ENCODE peak calls at places on chromosomes 16 and 17, in ten cellular contexts. G is colonic mucosa, F is adrenal gland, Q is transverse colon, B is fibroblast of the aortic adventitia, P is foreskin fibroblast, A is left ventricle myocardium inferior, X is cardiac fibroblast, I is K562, R is prostate gland. E is an unnamed sample.

GRCh38 chr17:7177210-7177953 is 1.8 kb downstream of the ASGR1 start:
- DNase-seq in G (peak), F (peak), Q (peak), B (peak), P (peak), A (peak), X (peak), I (peak), R (peak), E (peak)

GRCh38 chr16:64132686-64133085 is 989.2 kb downstream of the CDH11 start:
- DNase-seq in G (no peak), F (no peak), Q (no peak), B (no peak), P (no peak), A (no peak), X (no peak), I (no peak), R (no peak), E (no peak)

GRCh38 chr16:15907863-15908478 is 19.6 kb upstream of the CEP20 start:
- DNase-seq in G (peak), F (peak), Q (peak), B (no peak), P (no peak), A (no peak), X (peak), I (peak), R (no peak), E (peak)

GRCh38 chr16:85657996-85658395 is 30.8 kb downstream of the GINS2 start:
- DNase-seq in G (no peak), F (no peak), Q (no peak), B (no peak), P (no peak), A (no peak), X (no peak), I (no peak), R (no peak), E (no peak)

GRCh38 chr17:58808609-58809563 is 53.2 kb downstream of the PPM1E start:
- DNase-seq in G (no peak), F (no peak), Q (no peak), B (no peak), P (no peak), A (no peak), X (peak), I (no peak), R (no peak), E (no peak)

GRCh38 chr17:49452173-49452572 is 37.5 kb upstream of the PHB1 start:
- DNase-seq in G (no peak), F (no peak), Q (no peak), B (no peak), P (no peak), A (no peak), X (no peak), I (peak), R (no peak), E (no peak)

GRCh38 chr16:50861926-50862325 is 120.0 kb downstream of the CYLD start:
- DNase-seq in G (no peak), F (no peak), Q (no peak), B (peak), P (peak), A (no peak), X (peak), I (no peak), R (no peak), E (peak)

GRCh38 chr16:59878479-59878878 is 1144.4 kb upstream of the GOT2 start:
- DNase-seq in G (no peak), F (no peak), Q (no peak), B (no peak), P (peak), A (no peak), X (peak), I (no peak), R (no peak), E (peak)

GRCh38 chr16:1026784-1027415 is 45.3 kb downstream of the SOX8 start:
- DNase-seq in G (no peak), F (no peak), Q (no peak), B (no peak), P (no peak), A (no peak), X (no peak), I (no peak), R (no peak), E (no peak)

GRCh38 chr17:51768706-51769105 is 389.8 kb downstream of the CA10 start:
- DNase-seq in G (no peak), F (no peak), Q (no peak), B (no peak), P (no peak), A (no peak), X (no peak), I (no peak), R (no peak), E (no peak)

GRCh38 chr17:66904760-66905637 is 59.5 kb upstream of the CACNG4 start:
- DNase-seq in G (no peak), F (peak), Q (no peak), B (peak), P (peak), A (peak), X (peak), I (no peak), R (peak), E (peak)

GRCh38 chr16:24609740-24610420 is 70.5 kb downstream of the RBBP6 start:
- DNase-seq in G (peak), F (peak), Q (peak), B (peak), P (peak), A (peak), X (peak), I (no peak), R (peak), E (peak)

GRCh38 chr17:11326492-11326891 is 85.5 kb downstream of the SHISA6 start:
- DNase-seq in G (no peak), F (no peak), Q (no peak), B (no peak), P (no peak), A (no peak), X (no peak), I (no peak), R (no peak), E (no peak)

GRCh38 chr16:56667581-56668571 is at the start of gene MT1G:
- DNase-seq in G (peak), F (peak), Q (peak), B (peak), P (peak), A (peak), X (peak), I (no peak), R (peak), E (no peak)

GRCh38 chr17:46857600-46857999 is 6.2 kb downstream of the WNT9B start:
- DNase-seq in G (no peak), F (no peak), Q (no peak), B (no peak), P (no peak), A (no peak), X (no peak), I (no peak), R (no peak), E (no peak)

GRCh38 chr16:3642397-3643094 is 11.9 kb upstream of the DNASE1 start:
- DNase-seq in G (peak), F (peak), Q (peak), B (peak), P (no peak), A (no peak), X (peak), I (peak), R (peak), E (no peak)

GRCh38 chr16:30113711-30114333 is 485 bp upstream of the GDPD3 start:
- DNase-seq in G (peak), F (no peak), Q (no peak), B (no peak), P (no peak), A (no peak), X (peak), I (no peak), R (no peak), E (no peak)

GRCh38 chr17:17994271-17994670 is 21.6 kb downstream of the DRC3 start:
- DNase-seq in G (no peak), F (peak), Q (no peak), B (peak), P (peak), A (peak), X (no peak), I (no peak), R (no peak), E (no peak)

GRCh38 chr17:78558181-78558850 is 18.9 kb downstream of the DNAH17 start:
- DNase-seq in G (no peak), F (no peak), Q (no peak), B (no peak), P (peak), A (no peak), X (peak), I (peak), R (no peak), E (no peak)

GRCh38 chr17:49229805-49230600 is 584 bp downstream of the PHOSPHO1 start:
- DNase-seq in G (no peak), F (no peak), Q (no peak), B (no peak), P (no peak), A (no peak), X (no peak), I (no peak), R (no peak), E (no peak)

GRCh38 chr16:1871974-1872635 is at the start of gene MEIOB:
- DNase-seq in G (peak), F (peak), Q (peak), B (no peak), P (peak), A (no peak), X (peak), I (peak), R (no peak), E (no peak)

GRCh38 chr17:948284-948852 is 31.2 kb downstream of the NXN start:
- DNase-seq in G (no peak), F (no peak), Q (no peak), B (no peak), P (peak), A (no peak), X (no peak), I (no peak), R (peak), E (peak)

GRCh38 chr16:68839831-68840230 is 3.5 kb upstream of the TANGO6 start:
- DNase-seq in G (no peak), F (no peak), Q (no peak), B (peak), P (peak), A (no peak), X (no peak), I (no peak), R (peak), E (peak)

GRCh38 chr17:18992454-18993130 is 12.0 kb downstream of the FAM83G start:
- DNase-seq in G (no peak), F (no peak), Q (peak), B (no peak), P (no peak), A (no peak), X (no peak), I (no peak), R (no peak), E (no peak)

GRCh38 chr17:67491009-67491677 is 114.1 kb downstream of the PITPNC1 start:
- DNase-seq in G (peak), F (peak), Q (peak), B (peak), P (peak), A (peak), X (peak), I (no peak), R (peak), E (peak)

GRCh38 chr16:87149051-87149450 is 168.1 kb downstream of the C16orf95 start:
- DNase-seq in G (no peak), F (no peak), Q (no peak), B (peak), P (peak), A (no peak), X (peak), I (no peak), R (no peak), E (no peak)

GRCh38 chr17:58309918-58310259 is 18.7 kb downstream of the TSPOAP1 start:
- DNase-seq in G (no peak), F (no peak), Q (no peak), B (no peak), P (no peak), A (no peak), X (no peak), I (no peak), R (no peak), E (no peak)

GRCh38 chr17:45305532-45306087 is 11.2 kb downstream of the MAP3K14 start:
- DNase-seq in G (no peak), F (no peak), Q (no peak), B (no peak), P (peak), A (no peak), X (peak), I (no peak), R (no peak), E (peak)

GRCh38 chr16:50699345-50700159 is 6.1 kb downstream of the NOD2 start:
- DNase-seq in G (no peak), F (no peak), Q (no peak), B (no peak), P (peak), A (no peak), X (peak), I (no peak), R (no peak), E (peak)

GRCh38 chr17:71329310-71330098 is 791.3 kb upstream of the SOX9 start:
- DNase-seq in G (no peak), F (no peak), Q (no peak), B (no peak), P (no peak), A (no peak), X (no peak), I (no peak), R (no peak), E (no peak)

GRCh38 chr16:12612598-12613101 is 191.0 kb downstream of the CPPED1 start:
- DNase-seq in G (no peak), F (no peak), Q (peak), B (no peak), P (no peak), A (no peak), X (no peak), I (peak), R (no peak), E (no peak)

GRCh38 chr16:27217256-27217655 is 13.9 kb downstream of the KDM8 start:
- DNase-seq in G (no peak), F (no peak), Q (no peak), B (peak), P (peak), A (no peak), X (peak), I (peak), R (no peak), E (peak)

GRCh38 chr17:608911-609882 is 105.4 kb downstream of the VPS53 start:
- DNase-seq in G (no peak), F (no peak), Q (no peak), B (no peak), P (peak), A (no peak), X (no peak), I (no peak), R (no peak), E (peak)

GRCh38 chr17:80187493-80187892 is 17.7 kb downstream of the CARD14 start:
- DNase-seq in G (peak), F (peak), Q (peak), B (peak), P (no peak), A (peak), X (peak), I (no peak), R (peak), E (peak)

GRCh38 chr16:55915116-55915827 is 40.1 kb upstream of the CES5A start:
- DNase-seq in G (no peak), F (no peak), Q (no peak), B (no peak), P (no peak), A (no peak), X (no peak), I (no peak), R (no peak), E (no peak)

GRCh38 chr17:11889266-11889665 is 108.0 kb downstream of the ZNF18 start:
- DNase-seq in G (no peak), F (no peak), Q (no peak), B (no peak), P (no peak), A (no peak), X (no peak), I (no peak), R (no peak), E (no peak)

GRCh38 chr16:2874032-2874431 is 9.0 kb upstream of the FLYWCH2 start:
- DNase-seq in G (no peak), F (no peak), Q (no peak), B (no peak), P (no peak), A (no peak), X (no peak), I (no peak), R (no peak), E (no peak)

GRCh38 chr16:57549730-57550129 is 7.3 kb downstream of the ADGRG5 start:
- DNase-seq in G (no peak), F (no peak), Q (no peak), B (no peak), P (no peak), A (no peak), X (no peak), I (no peak), R (no peak), E (no peak)

GRCh38 chr17:79874329-79874981 is 35.2 kb upstream of the CBX4 start:
- DNase-seq in G (peak), F (no peak), Q (no peak), B (peak), P (peak), A (no peak), X (peak), I (peak), R (no peak), E (peak)

DNA sequence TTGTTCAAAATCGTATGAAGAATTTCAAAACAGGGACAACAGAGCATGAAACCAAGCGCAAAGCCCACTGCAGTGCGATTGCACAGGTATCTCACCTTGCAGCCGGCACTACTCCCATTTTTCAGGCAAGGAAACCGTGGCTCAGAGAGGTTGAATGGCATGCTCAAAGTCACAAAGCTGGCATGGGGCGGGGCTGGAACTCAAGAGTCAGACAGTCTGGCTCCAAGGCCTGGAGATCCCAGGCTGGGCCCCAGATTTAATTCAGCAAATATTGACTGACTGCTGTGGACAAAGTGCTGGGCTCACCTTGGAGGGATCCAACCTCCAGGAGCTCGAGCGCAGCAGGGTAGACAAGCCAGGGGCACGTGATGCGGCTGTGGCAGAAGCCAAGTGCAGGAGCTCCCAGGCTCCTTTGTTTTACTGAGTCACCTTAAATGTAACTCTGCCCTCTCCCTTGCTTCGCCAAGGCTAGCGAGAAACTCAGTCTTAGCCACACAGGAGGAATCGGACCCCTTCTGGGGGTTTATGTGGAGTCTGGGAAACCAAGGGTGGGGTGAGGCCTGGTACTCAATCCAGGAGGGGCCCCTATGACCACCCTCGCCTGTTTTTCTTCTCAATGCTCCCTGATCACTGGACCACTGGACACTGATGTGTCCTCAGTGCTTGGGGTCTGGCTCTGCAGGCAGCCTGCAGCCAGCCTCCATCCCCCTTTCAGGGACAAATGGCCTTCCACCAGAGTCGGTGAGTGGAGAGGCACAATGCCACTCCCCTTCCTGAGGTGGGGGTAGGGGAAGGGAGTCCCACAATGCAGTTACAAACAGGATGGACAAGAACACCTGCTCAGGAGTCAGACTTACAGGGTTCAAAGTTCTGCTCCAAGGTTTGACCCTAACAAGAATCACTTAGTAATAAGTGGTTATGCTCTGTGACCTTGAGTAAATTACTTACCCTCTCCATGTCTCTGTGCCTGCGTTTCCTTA is 3.9 kb upstream of the SPATA20 start:
- DNase-seq in G (peak), F (peak), Q (peak), B (no peak), P (no peak), A (no peak), X (no peak), I (no peak), R (peak), E (no peak)
- H3K4me3 ChIP-seq in G (no peak), F (no peak), Q (peak), B (no peak), P (peak), A (peak), X (no peak), I (peak), R (peak), E (no peak)

DNA sequence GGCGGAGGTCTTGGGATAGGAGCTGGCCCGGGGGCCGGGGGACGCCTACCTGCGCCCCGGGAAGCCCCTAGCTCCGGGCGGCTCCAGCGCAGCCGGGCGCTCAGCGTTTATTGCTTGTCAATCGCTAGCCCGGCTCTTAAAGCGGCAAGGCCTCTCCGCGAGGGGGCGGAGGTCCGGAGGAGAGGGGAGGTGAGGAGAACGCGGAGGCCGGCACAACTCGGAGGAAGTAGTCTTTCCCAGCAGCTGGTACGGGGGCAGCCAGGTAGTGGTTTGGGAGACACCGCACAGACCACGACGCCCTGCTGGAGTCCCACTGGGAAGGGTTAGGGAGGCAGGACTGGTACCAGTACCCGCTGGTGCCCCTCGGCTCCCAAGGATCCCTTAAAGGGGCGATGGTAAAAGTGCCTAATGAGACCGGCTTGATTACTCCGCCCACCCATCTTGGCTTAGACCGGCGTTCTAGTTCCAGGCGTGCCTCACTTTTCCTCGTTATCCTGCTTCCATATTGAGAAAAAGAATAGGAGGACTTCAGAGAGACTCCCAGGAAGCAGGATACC is at the start of gene MPP2:
- DNase-seq in G (peak), F (no peak), Q (peak), B (peak), P (peak), A (peak), X (peak), I (peak), R (peak), E (peak)
- TF ChIP-seq CTCF in G (no peak), F (peak), Q (no peak), B (peak), P (no peak), A (peak), X (peak), I (no peak), R (no peak), E (peak)

GRCh38 chr16:49697631-49698030 is 158.3 kb downstream of the ZNF423 start:
- DNase-seq in G (no peak), F (no peak), Q (no peak), B (no peak), P (no peak), A (no peak), X (no peak), I (no peak), R (no peak), E (no peak)
- H3K4me3 ChIP-seq in G (no peak), F (no peak), Q (no peak), B (no peak), P (no peak), A (no peak), X (no peak), I (no peak), R (no peak), E (no peak)

GRCh38 chr17:82897514-82898249 is 57.9 kb upstream of the ZNF750 start:
- DNase-seq in G (no peak), F (no peak), Q (no peak), B (no peak), P (no peak), A (no peak), X (no peak), I (no peak), R (no peak), E (no peak)
- TF ChIP-seq CTCF in G (no peak), F (no peak), Q (no peak), B (no peak), P (no peak), A (no peak), X (no peak), I (no peak), R (no peak), E (no peak)

GRCh38 chr17:42051645-42052044 is 1.2 kb upstream of the C17orf113 start:
- DNase-seq in G (no peak), F (no peak), Q (no peak), B (no peak), P (no peak), A (no peak), X (no peak), I (no peak), R (no peak), E (no peak)
- H3K4me3 ChIP-seq in G (no peak), F (no peak), Q (no peak), B (no peak), P (no peak), A (no peak), X (no peak), I (no peak), R (no peak), E (no peak)

DNA sequence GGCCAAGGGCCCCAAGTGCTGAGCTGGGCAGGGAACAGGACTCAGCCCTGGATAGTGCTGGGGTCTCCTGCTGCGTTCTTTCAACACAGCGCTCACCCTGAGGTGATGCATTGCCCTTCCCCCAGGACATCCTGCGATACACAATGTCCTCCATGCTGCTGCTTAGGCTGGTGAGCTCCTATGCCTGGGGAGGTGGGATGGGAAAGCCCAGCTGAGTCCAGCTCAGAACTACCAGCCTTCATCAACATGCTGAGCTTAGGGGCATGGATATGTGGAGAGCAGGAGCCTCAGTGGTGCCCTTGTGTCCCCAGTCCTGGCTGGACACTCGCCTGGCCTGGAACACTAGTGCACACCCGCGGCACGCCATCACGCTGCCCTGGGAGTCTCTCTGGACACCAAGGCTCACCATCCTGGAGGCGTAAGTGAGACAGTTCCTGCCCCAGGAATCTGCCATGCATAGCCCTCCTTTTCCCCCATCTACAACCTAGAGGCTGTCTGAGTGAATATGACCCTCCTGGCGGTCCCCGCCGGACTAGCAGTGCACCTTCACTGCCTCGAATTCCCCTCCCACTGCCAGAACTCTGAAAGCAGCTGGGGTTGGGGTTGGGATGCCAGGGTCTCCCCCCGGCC is 710 bp downstream of the ZACN start:
- DNase-seq in G (no peak), F (no peak), Q (no peak), B (no peak), P (peak), A (no peak), X (peak), I (peak), R (no peak), E (no peak)
- TF ChIP-seq CTCF in G (no peak), F (no peak), Q (no peak), B (peak), P (no peak), A (no peak), X (peak), I (no peak), R (no peak), E (no peak)

E was measured in AG10803.